ENCODE peak calls at places on chromosomes 6 and 20, in eight cellular contexts. R is mucosa of gallbladder, V is NCI-H510A, F is SW480, W is colonic mucosa, Q is hepatocyte, D is NB4, S is NCI-H1694 treated with DMSO at 0.1 percent for 48 hours. P is an unnamed sample.

GRCh38 chr20:61118429-61119224 is 133.4 kb upstream of the CDH4 start:
- DNase-seq in R (no peak), V (no peak), F (no peak), W (no peak), Q (no peak), D (no peak), S (no peak), P (no peak)

GRCh38 chr20:48845721-48846306 is 18.0 kb upstream of the PREX1 start:
- DNase-seq in R (no peak), V (no peak), F (no peak), W (no peak), Q (no peak), D (no peak), S (no peak), P (no peak)

GRCh38 chr20:62697468-62697912 is 11.1 kb upstream of the NTSR1 start:
- DNase-seq in R (no peak), V (no peak), F (peak; percentile 85), W (no peak), Q (no peak), D (no peak), S (peak; percentile 12), P (no peak)

GRCh38 chr6:140079328-140079727 is 704.9 kb upstream of the CITED2 start:
- DNase-seq in R (peak; percentile 12), V (no peak), F (no peak), W (no peak), Q (peak; percentile 47), D (no peak), S (no peak), P (no peak)

GRCh38 chr6:40262363-40262762 is 324.8 kb downstream of the LRFN2 start:
- DNase-seq in R (no peak), V (no peak), F (no peak), W (no peak), Q (no peak), D (no peak), S (no peak), P (no peak)

GRCh38 chr20:57439432-57439831 is 48.2 kb downstream of the RBM38 start:
- DNase-seq in R (peak; percentile 74), V (peak; percentile 77), F (peak; percentile 74), W (peak; percentile 61), Q (no peak), D (no peak), S (no peak), P (no peak)

GRCh38 chr20:25052255-25053206 is 5.4 kb downstream of the ACSS1 start:
- DNase-seq in R (no peak), V (no peak), F (no peak), W (no peak), Q (no peak), D (no peak), S (no peak), P (peak; percentile 75)

GRCh38 chr6:113011389-113011788 is 664.3 kb downstream of the RFPL4B start:
- DNase-seq in R (no peak), V (no peak), F (no peak), W (no peak), Q (no peak), D (no peak), S (no peak), P (no peak)

GRCh38 chr6:125363360-125364121 is 61.8 kb upstream of the HDDC2 start:
- DNase-seq in R (peak; percentile 19), V (peak; percentile 52), F (peak; percentile 27), W (no peak), Q (peak; percentile 78), D (peak; percentile 21), S (no peak), P (peak; percentile 82)

GRCh38 chr6:4819706-4820283 is 43.6 kb downstream of the CDYL start:
- DNase-seq in R (no peak), V (no peak), F (no peak), W (no peak), Q (no peak), D (no peak), S (no peak), P (no peak)

GRCh38 chr20:20060234-20060998 is 8.1 kb downstream of the CFAP61 start:
- DNase-seq in R (no peak), V (no peak), F (no peak), W (no peak), Q (no peak), D (no peak), S (no peak), P (no peak)

GRCh38 chr6:57324538-57324937 is 7.1 kb downstream of the PRIM2 start:
- DNase-seq in R (no peak), V (no peak), F (peak; percentile 30), W (no peak), Q (no peak), D (peak; percentile 27), S (peak; percentile 26), P (no peak)

GRCh38 chr6:163260111-163260895 is 154.2 kb upstream of the QKI start:
- DNase-seq in R (no peak), V (no peak), F (no peak), W (no peak), Q (peak; percentile 50), D (peak; percentile 43), S (no peak), P (no peak)

GRCh38 chr6:35262596-35262995 is 3.1 kb downstream of the ZNF76 start:
- DNase-seq in R (no peak), V (no peak), F (peak; percentile 20), W (no peak), Q (no peak), D (no peak), S (no peak), P (no peak)

GRCh38 chr6:94893327-94893726 is 684.0 kb upstream of the MANEA start:
- DNase-seq in R (no peak), V (no peak), F (no peak), W (no peak), Q (no peak), D (no peak), S (no peak), P (no peak)

GRCh38 chr20:59776626-59777320 is 156.7 kb downstream of the SYCP2 start:
- DNase-seq in R (no peak), V (peak; percentile 8), F (no peak), W (peak; percentile 6), Q (no peak), D (peak; percentile 24), S (no peak), P (no peak)

GRCh38 chr20:697826-698225 is 22.2 kb upstream of the SCRT2 start:
- DNase-seq in R (no peak), V (no peak), F (no peak), W (no peak), Q (no peak), D (no peak), S (no peak), P (no peak)

GRCh38 chr6:41037107-41037900 is 1.7 kb downstream of the UNC5CL start:
- DNase-seq in R (no peak), V (no peak), F (no peak), W (no peak), Q (no peak), D (no peak), S (no peak), P (peak; percentile 14)

GRCh38 chr6:113381957-113382356 is 475.2 kb upstream of the MARCKS start:
- DNase-seq in R (peak; percentile 43), V (no peak), F (no peak), W (no peak), Q (no peak), D (peak; percentile 19), S (peak; percentile 55), P (no peak)

GRCh38 chr6:167787896-167788530 is 38.7 kb upstream of the AFDN start:
- DNase-seq in R (no peak), V (no peak), F (no peak), W (peak; percentile 17), Q (no peak), D (no peak), S (peak; percentile 83), P (no peak)

GRCh38 chr6:20711518-20711917 is 177.3 kb downstream of the CDKAL1 start:
- DNase-seq in R (no peak), V (no peak), F (no peak), W (no peak), Q (no peak), D (no peak), S (no peak), P (no peak)

GRCh38 chr20:58986968-58987517 is 6.0 kb downstream of the NELFCD start:
- DNase-seq in R (no peak), V (no peak), F (no peak), W (no peak), Q (no peak), D (no peak), S (no peak), P (no peak)

GRCh38 chr6:96075826-96076225 is 60.1 kb downstream of the FUT9 start:
- DNase-seq in R (no peak), V (no peak), F (no peak), W (no peak), Q (no peak), D (no peak), S (no peak), P (no peak)

GRCh38 chr6:70956451-70957283 is at the start of gene B3GAT2:
- DNase-seq in R (no peak), V (no peak), F (no peak), W (no peak), Q (peak; percentile 47), D (no peak), S (peak; percentile 15), P (no peak)

GRCh38 chr6:44800171-44800671 is 412.7 kb downstream of the CDC5L start:
- DNase-seq in R (peak; percentile 28), V (no peak), F (no peak), W (no peak), Q (peak; percentile 80), D (no peak), S (no peak), P (no peak)

GRCh38 chr6:14732845-14733757 is 512.8 kb upstream of the JARID2 start:
- DNase-seq in R (no peak), V (no peak), F (peak; percentile 83), W (no peak), Q (no peak), D (peak; percentile 82), S (no peak), P (no peak)